ENCODE peak calls at places on chromosomes 6 and 20, in nine cellular contexts. J, T, Q, Z, G, B, F, I and S are unnamed samples.

GRCh38 chr6:142478117-142478516 is 176.3 kb downstream of the ADGRG6 start:
- DNase-seq in I (peak; percentile 30), Z (no peak), J (peak; percentile 28), T (peak; percentile 8), B (no peak), G (no peak), F (no peak), Q (no peak), S (peak; percentile 60)

GRCh38 chr6:96657344-96657743 is 94.4 kb downstream of the FHL5 start:
- DNase-seq in Z (no peak), T (no peak), Q (no peak), B (no peak), F (peak; percentile 39), G (no peak), I (no peak), J (no peak), S (no peak)

GRCh38 chr6:43076928-43077809 is 1.1 kb downstream of the PTK7 start:
- DNase-seq in G (no peak), B (no peak), Z (peak; percentile 48), I (peak; percentile 47), T (peak; percentile 62), F (peak; percentile 75), J (peak; percentile 25), Q (no peak), S (no peak)

GRCh38 chr6:34285571-34285970 is 36.8 kb upstream of the SMIM29 start:
- DNase-seq in B (no peak), J (no peak), Q (no peak), T (no peak), G (no peak), Z (no peak), F (no peak), I (no peak), S (no peak)

GRCh38 chr6:108560463-108561308 is at the start of gene FOXO3:
- DNase-seq in T (peak; percentile 96), Q (peak; percentile 93), B (peak; percentile 68), G (peak; percentile 74), F (peak; percentile 98), I (peak; percentile 96), Z (peak; percentile 74), J (peak; percentile 87), S (peak; percentile 77)

GRCh38 chr20:59690976-59691375 is 86.6 kb downstream of the PHACTR3 start:
- DNase-seq in Q (no peak), G (no peak), Z (no peak), B (no peak), T (no peak), F (no peak), I (no peak), J (no peak), S (no peak)

GRCh38 chr6:80425089-80425823 is 318.8 kb downstream of the BCKDHB start:
- DNase-seq in Z (no peak), T (no peak), J (peak; percentile 97), Q (no peak), I (peak; percentile 91), B (no peak), F (no peak), G (no peak), S (peak; percentile 98)

GRCh38 chr6:100257661-100258395 is 206.9 kb downstream of the SIM1 start:
- DNase-seq in Z (no peak), J (peak; percentile 63), Q (no peak), T (no peak), F (no peak), I (peak; percentile 79), B (peak; percentile 5), G (peak; percentile 28), S (peak; percentile 77)

GRCh38 chr20:33493076-33493766 is 3.3 kb downstream of the CBFA2T2 start:
- DNase-seq in T (no peak), F (no peak), I (no peak), G (no peak), J (no peak), Q (no peak), B (no peak), Z (no peak), S (no peak)

GRCh38 chr6:15299430-15300131 is 53.7 kb downstream of the JARID2 start:
- DNase-seq in I (peak; percentile 57), F (no peak), T (peak; percentile 23), Q (peak; percentile 34), Z (no peak), B (peak; percentile 70), G (peak; percentile 73), J (no peak), S (peak; percentile 7)

GRCh38 chr6:106223300-106223930 is 102.1 kb downstream of the ATG5 start:
- DNase-seq in G (peak; percentile 38), Q (peak; percentile 36), T (peak; percentile 81), I (peak; percentile 84), B (peak; percentile 31), J (peak; percentile 87), Z (peak; percentile 45), F (no peak), S (peak; percentile 59)

GRCh38 chr6:41222045-41222444 is 6.1 kb upstream of the TREML4 start:
- DNase-seq in B (no peak), F (no peak), G (no peak), Q (no peak), Z (no peak), J (no peak), I (no peak), T (no peak), S (no peak)

GRCh38 chr20:38811769-38812168 is 6.3 kb downstream of the PPP1R16B start:
- DNase-seq in Q (no peak), F (no peak), B (no peak), T (no peak), Z (no peak), I (no peak), G (no peak), J (no peak), S (no peak)

GRCh38 chr6:56683882-56684281 is 41.2 kb upstream of the DST start:
- DNase-seq in G (no peak), Q (no peak), T (peak; percentile 74), I (peak; percentile 80), F (no peak), B (no peak), Z (no peak), J (peak; percentile 93), S (peak; percentile 94)

GRCh38 chr6:87808005-87808757 is 106.1 kb upstream of the AKIRIN2 start:
- DNase-seq in B (no peak), F (no peak), G (no peak), I (peak; percentile 17), Z (no peak), J (no peak), Q (no peak), T (no peak), S (peak; percentile 84)

GRCh38 chr6:84522135-84522535 is 242.3 kb downstream of the TBX18 start:
- DNase-seq in Q (no peak), I (peak; percentile 82), B (no peak), J (peak; percentile 90), Z (no peak), F (no peak), G (no peak), T (peak; percentile 45), S (peak; percentile 85)

GRCh38 chr20:62148908-62149314 is 5.3 kb downstream of the SS18L1 start:
- DNase-seq in Q (no peak), I (no peak), T (no peak), Z (no peak), G (no peak), F (peak; percentile 75), J (no peak), B (no peak), S (no peak)

GRCh38 chr6:132820629-132821381 is 6.4 kb downstream of the RPS12 start:
- DNase-seq in G (no peak), F (no peak), Q (no peak), T (no peak), I (no peak), B (no peak), Z (no peak), J (peak; percentile 50), S (no peak)

GRCh38 chr20:57435498-57436222 is 44.5 kb downstream of the RBM38 start:
- DNase-seq in B (no peak), Z (no peak), T (no peak), Q (peak; percentile 69), J (no peak), I (peak; percentile 52), F (peak; percentile 91), G (peak; percentile 57), S (no peak)
- TF ChIP-seq CTCF in B (no peak), Z (no peak), T (no peak), Q (no peak), J (no peak), I (no peak), F (no peak), G (peak; percentile 4), S (no peak)

GRCh38 chr20:56779452-56780143 is 150.5 kb downstream of the TFAP2C start:
- DNase-seq in B (no peak), F (no peak), G (no peak), Q (no peak), T (no peak), I (no peak), J (no peak), Z (no peak), S (no peak)
- TF ChIP-seq CTCF in B (no peak), F (no peak), G (no peak), Q (no peak), T (no peak), I (no peak), J (no peak), Z (no peak), S (no peak)

GRCh38 chr6:75892384-75892783 is 143.3 kb downstream of the MYO6 start:
- DNase-seq in I (no peak), G (no peak), J (no peak), F (peak; percentile 75), T (no peak), Q (no peak), B (no peak), Z (no peak), S (no peak)

GRCh38 chr6:75893776-75894152 is 144.7 kb downstream of the MYO6 start:
- DNase-seq in J (no peak), B (no peak), I (no peak), Q (no peak), T (no peak), F (no peak), G (no peak), Z (no peak), S (no peak)

GRCh38 chr6:75896526-75896925 is 147.5 kb downstream of the MYO6 start:
- DNase-seq in B (no peak), J (no peak), F (no peak), T (no peak), Q (no peak), I (no peak), Z (no peak), G (no peak), S (no peak)

GRCh38 chr6:75893058-75893775 is 144.2 kb downstream of the MYO6 start:
- DNase-seq in T (peak; percentile 86), Z (no peak), I (peak; percentile 90), G (peak; percentile 31), B (peak; percentile 35), Q (no peak), J (peak; percentile 90), F (no peak), S (peak; percentile 77)
- TF ChIP-seq CTCF in T (peak; percentile 82), Z (peak; percentile 84), I (peak; percentile 60), G (peak; percentile 45), B (peak; percentile 61), Q (peak; percentile 80), J (peak; percentile 60), F (peak; percentile 48), S (peak; percentile 95)

GRCh38 chr6:161369339-161369738 is 95.5 kb upstream of the AGPAT4 start:
- DNase-seq in T (peak; percentile 72), I (peak; percentile 91), J (peak; percentile 95), F (no peak), Z (no peak), G (no peak), B (no peak), Q (no peak), S (peak; percentile 75)
- TF ChIP-seq CTCF in T (no peak), I (no peak), J (no peak), F (no peak), Z (no peak), G (no peak), B (no peak), Q (no peak), S (no peak)